ENCODE peak calls at places on chromosome 5, in nine cellular contexts. P, M, K, Z, E, Y, B, J and U are unnamed samples.

GRCh38 chr5:177189416-177189815 is 55.8 kb downstream of the NSD1 start:
- DNase-seq in P (no peak), M (no peak), K (no peak), Z (no peak), E (no peak), Y (no peak), B (no peak), J (no peak), U (no peak)

GRCh38 chr5:140883373-140883772 is 1.4 kb downstream of the PCDHA13 start:
- DNase-seq in P (no peak), M (no peak), K (no peak), Z (no peak), E (no peak), Y (peak), B (no peak), J (no peak), U (no peak)

GRCh38 chr5:165209101-165209727 is 1703.8 kb downstream of the MAT2B start:
- DNase-seq in P (no peak), M (peak), K (peak), Z (no peak), E (peak), Y (no peak), B (no peak), J (no peak), U (no peak)

GRCh38 chr5:6383376-6383775 is 5.0 kb upstream of the MED10 start:
- DNase-seq in P (no peak), M (no peak), K (no peak), Z (no peak), E (no peak), Y (no peak), B (no peak), J (no peak), U (no peak)

GRCh38 chr5:90939208-90939607 is 380.6 kb downstream of the ADGRV1 start:
- DNase-seq in P (no peak), M (no peak), K (no peak), Z (no peak), E (no peak), Y (no peak), B (no peak), J (no peak), U (no peak)

GRCh38 chr5:144120781-144121180 is 49.7 kb downstream of the YIPF5 start:
- DNase-seq in P (no peak), M (no peak), K (no peak), Z (no peak), E (no peak), Y (no peak), B (no peak), J (no peak), U (no peak)

GRCh38 chr5:1654786-1655495 is 131.2 kb upstream of the LPCAT1 start:
- DNase-seq in P (no peak), M (no peak), K (no peak), Z (no peak), E (no peak), Y (no peak), B (no peak), J (peak), U (no peak)

GRCh38 chr5:143170104-143170503 is 233.4 kb downstream of the NR3C1 start:
- DNase-seq in P (no peak), M (no peak), K (no peak), Z (no peak), E (no peak), Y (no peak), B (no peak), J (no peak), U (no peak)

GRCh38 chr5:172455087-172455381 is 709 bp upstream of the SH3PXD2B start:
- DNase-seq in P (no peak), M (no peak), K (no peak), Z (no peak), E (no peak), Y (no peak), B (no peak), J (no peak), U (no peak)

GRCh38 chr5:170809551-170809950 is 26.0 kb downstream of the GABRP start:
- DNase-seq in P (peak), M (no peak), K (peak), Z (peak), E (peak), Y (no peak), B (peak), J (no peak), U (no peak)

GRCh38 chr5:73648490-73648889 is 22.5 kb downstream of the ARHGEF28 start:
- DNase-seq in P (no peak), M (no peak), K (no peak), Z (no peak), E (no peak), Y (no peak), B (no peak), J (no peak), U (no peak)

GRCh38 chr5:38381361-38381760 is 123.0 kb downstream of the EGFLAM start:
- DNase-seq in P (no peak), M (no peak), K (no peak), Z (no peak), E (no peak), Y (no peak), B (no peak), J (no peak), U (no peak)

GRCh38 chr5:55234171-55234700 is 828 bp upstream of the CCNO start:
- DNase-seq in P (no peak), M (peak), K (peak), Z (peak), E (peak), Y (no peak), B (peak), J (no peak), U (peak)

GRCh38 chr5:97980291-97980690 is 793.2 kb upstream of the RGMB start:
- DNase-seq in P (no peak), M (no peak), K (no peak), Z (no peak), E (no peak), Y (no peak), B (no peak), J (no peak), U (no peak)

GRCh38 chr5:33807771-33808170 is 84.0 kb downstream of the ADAMTS12 start:
- DNase-seq in P (no peak), M (no peak), K (no peak), Z (no peak), E (no peak), Y (no peak), B (no peak), J (no peak), U (no peak)

GRCh38 chr5:34684281-34684979 is 28.3 kb downstream of the RAI14 start:
- DNase-seq in P (no peak), M (peak), K (peak), Z (no peak), E (no peak), Y (no peak), B (no peak), J (no peak), U (no peak)

GRCh38 chr5:132439521-132440206 is 50.9 kb downstream of the IRF1 start:
- DNase-seq in P (no peak), M (no peak), K (no peak), Z (no peak), E (peak), Y (no peak), B (no peak), J (peak), U (no peak)

GRCh38 chr5:79202076-79202475 is 33.9 kb upstream of the JMY start:
- DNase-seq in P (no peak), M (no peak), K (peak), Z (no peak), E (peak), Y (no peak), B (no peak), J (no peak), U (no peak)

GRCh38 chr5:133789428-133789827 is 177.1 kb upstream of the FSTL4 start:
- DNase-seq in P (no peak), M (no peak), K (no peak), Z (no peak), E (no peak), Y (no peak), B (no peak), J (no peak), U (no peak)

GRCh38 chr5:170755679-170756456 is 27.7 kb upstream of the GABRP start:
- DNase-seq in P (no peak), M (no peak), K (no peak), Z (peak), E (no peak), Y (peak), B (no peak), J (no peak), U (no peak)

GRCh38 chr5:76145945-76146344 is 62.8 kb downstream of the SV2C start:
- DNase-seq in P (peak), M (no peak), K (peak), Z (no peak), E (no peak), Y (no peak), B (peak), J (no peak), U (no peak)

GRCh38 chr5:148387325-148387724 is 3.6 kb downstream of the FBXO38 start:
- DNase-seq in P (no peak), M (no peak), K (no peak), Z (no peak), E (no peak), Y (no peak), B (no peak), J (no peak), U (no peak)

GRCh38 chr5:6282360-6282759 is 96.0 kb downstream of the MED10 start:
- DNase-seq in P (no peak), M (no peak), K (no peak), Z (no peak), E (no peak), Y (no peak), B (no peak), J (no peak), U (no peak)

GRCh38 chr5:146048994-146049703 is 56.2 kb downstream of the PLAC8L1 start:
- DNase-seq in P (peak), M (peak), K (peak), Z (peak), E (peak), Y (no peak), B (peak), J (peak), U (peak)

GRCh38 chr5:175867587-175868347 is 3.6 kb upstream of the CPLX2 start:
- DNase-seq in P (no peak), M (no peak), K (peak), Z (no peak), E (peak), Y (no peak), B (peak), J (no peak), U (peak)

GRCh38 chr5:83924171-83924570 is 203.5 kb upstream of the HAPLN1 start:
- DNase-seq in P (no peak), M (no peak), K (no peak), Z (no peak), E (no peak), Y (no peak), B (no peak), J (no peak), U (no peak)

GRCh38 chr5:83925321-83925877 is 204.7 kb upstream of the HAPLN1 start:
- DNase-seq in P (no peak), M (no peak), K (no peak), Z (no peak), E (no peak), Y (no peak), B (no peak), J (no peak), U (no peak)

GRCh38 chr5:83924891-83925290 is 204.2 kb upstream of the HAPLN1 start:
- DNase-seq in P (no peak), M (no peak), K (no peak), Z (no peak), E (no peak), Y (no peak), B (no peak), J (no peak), U (no peak)

GRCh38 chr5:83925952-83926351 is 205.3 kb upstream of the HAPLN1 start:
- DNase-seq in P (no peak), M (no peak), K (no peak), Z (no peak), E (no peak), Y (no peak), B (no peak), J (no peak), U (no peak)

GRCh38 chr5:83927140-83927733 is 206.6 kb upstream of the HAPLN1 start:
- DNase-seq in P (peak), M (peak), K (peak), Z (peak), E (peak), Y (peak), B (peak), J (peak), U (peak)
- TF ChIP-seq CTCF in P (peak), M (peak), K (peak), Z (no peak), E (peak), Y (peak), B (peak), J (no peak), U (peak)

GRCh38 chr5:150069619-150070276 is 16.6 kb downstream of the CSF1R start:
- DNase-seq in P (no peak), M (no peak), K (no peak), Z (no peak), E (no peak), Y (no peak), B (no peak), J (no peak), U (no peak)

GRCh38 chr5:150070821-150071220 is 15.5 kb downstream of the CSF1R start:
- DNase-seq in P (no peak), M (no peak), K (no peak), Z (no peak), E (no peak), Y (no peak), B (no peak), J (no peak), U (no peak)

GRCh38 chr5:150068961-150069618 is 17.3 kb downstream of the CSF1R start:
- DNase-seq in P (no peak), M (no peak), K (no peak), Z (no peak), E (no peak), Y (no peak), B (no peak), J (no peak), U (peak)

GRCh38 chr5:150068472-150068871 is 17.9 kb downstream of the CSF1R start:
- DNase-seq in P (no peak), M (no peak), K (no peak), Z (peak), E (no peak), Y (no peak), B (no peak), J (no peak), U (no peak)

DNA sequence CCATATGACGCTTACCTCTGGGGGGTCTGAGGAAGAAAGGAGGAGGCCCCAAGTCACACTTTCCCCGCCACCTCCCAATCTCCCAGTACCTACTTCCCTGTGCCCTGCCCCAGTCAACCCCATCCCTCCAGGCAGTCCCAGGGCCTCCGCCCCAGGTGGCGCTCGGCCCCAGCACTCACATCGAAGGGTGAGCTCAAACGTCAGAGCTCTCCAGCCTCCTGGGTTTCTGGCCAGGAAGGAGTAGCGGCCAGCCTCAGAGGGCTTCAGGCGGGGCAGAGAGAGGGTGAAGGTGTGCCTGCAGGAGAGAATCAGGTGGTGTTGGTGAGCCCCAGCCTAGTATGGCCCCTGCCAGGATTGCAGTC is 16.1 kb downstream of the CSF1R start:
- DNase-seq in P (no peak), M (no peak), K (no peak), Z (no peak), E (no peak), Y (no peak), B (no peak), J (no peak), U (no peak)
- TF ChIP-seq CTCF in P (no peak), M (no peak), K (no peak), Z (no peak), E (no peak), Y (no peak), B (no peak), J (no peak), U (no peak)

DNA sequence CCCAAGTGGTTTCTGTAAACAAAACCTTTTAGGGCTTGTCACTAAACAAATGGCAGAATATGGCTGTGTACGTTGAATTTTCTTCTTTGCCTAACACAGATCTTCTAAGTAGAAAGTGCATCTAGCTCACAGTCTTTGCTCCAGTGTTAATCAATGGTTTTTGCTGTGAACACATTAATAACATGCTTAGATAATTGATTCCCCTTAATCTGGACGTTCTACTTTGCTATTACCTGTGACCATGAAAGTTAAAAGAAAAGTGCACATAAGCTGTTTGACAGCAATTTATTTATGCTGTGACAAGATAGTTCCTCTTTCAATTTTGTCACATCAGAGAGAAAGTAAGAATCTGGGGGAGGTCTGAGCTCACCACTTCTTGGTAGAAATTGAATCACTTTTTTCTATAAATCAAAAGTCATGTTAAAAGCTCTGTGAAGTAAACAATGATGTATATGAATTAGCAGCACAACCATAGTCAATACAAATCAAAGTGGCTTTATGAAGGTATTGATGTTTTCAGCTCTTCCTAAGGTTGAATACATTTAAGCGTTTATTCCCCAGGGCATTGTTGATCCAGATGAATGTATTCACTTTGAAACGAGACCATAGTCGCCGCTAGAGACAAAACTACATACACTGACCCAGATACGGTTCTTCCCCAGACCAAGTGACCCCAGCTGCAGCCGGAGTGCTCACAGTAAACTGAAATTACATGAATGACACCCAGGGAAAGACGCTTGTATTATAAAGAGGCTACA is 174.6 kb upstream of the ZNF608 start:
- DNase-seq in P (peak), M (peak), K (no peak), Z (no peak), E (no peak), Y (no peak), B (peak), J (no peak), U (peak)
- TF ChIP-seq CTCF in P (no peak), M (no peak), K (no peak), Z (no peak), E (no peak), Y (no peak), B (no peak), J (no peak), U (no peak)

GRCh38 chr5:10532421-10532820 is 31.4 kb upstream of the ANKRD33B start:
- DNase-seq in P (no peak), M (no peak), K (no peak), Z (no peak), E (no peak), Y (no peak), B (no peak), J (no peak), U (no peak)
- TF ChIP-seq CTCF in P (no peak), M (no peak), K (no peak), Z (no peak), E (no peak), Y (no peak), B (no peak), J (no peak), U (no peak)

GRCh38 chr5:122419195-122419894 is 107.3 kb downstream of the SNCAIP start:
- DNase-seq in P (no peak), M (no peak), K (no peak), Z (no peak), E (no peak), Y (no peak), B (no peak), J (no peak), U (no peak)

GRCh38 chr5:122415030-122415429 is 103.0 kb downstream of the SNCAIP start:
- DNase-seq in P (no peak), M (no peak), K (no peak), Z (no peak), E (no peak), Y (no peak), B (no peak), J (no peak), U (no peak)

GRCh38 chr5:122413722-122414121 is 101.7 kb downstream of the SNCAIP start:
- DNase-seq in P (no peak), M (no peak), K (no peak), Z (no peak), E (no peak), Y (no peak), B (no peak), J (no peak), U (no peak)

GRCh38 chr5:122412966-122413365 is 100.9 kb downstream of the SNCAIP start:
- DNase-seq in P (no peak), M (no peak), K (no peak), Z (no peak), E (no peak), Y (no peak), B (no peak), J (no peak), U (no peak)

GRCh38 chr5:122415481-122416120 is 103.6 kb downstream of the SNCAIP start:
- DNase-seq in P (peak), M (peak), K (peak), Z (peak), E (peak), Y (peak), B (peak), J (peak), U (peak)
- TF ChIP-seq CTCF in P (peak), M (peak), K (peak), Z (no peak), E (peak), Y (peak), B (peak), J (no peak), U (peak)